ENCODE peak calls at places on chromosomes 6 and 20, in five cellular contexts. I is CD4-positive, alpha-beta T cell; P is AG08396; J is neural progenitor cell; O is fibroblast of lung. H is an unnamed sample.

GRCh38 chr6:164612731-164613130 is 696.7 kb downstream of the C6orf118 start:
- DNase-seq in I (no peak), P (no peak), J (peak), O (no peak), H (peak)

GRCh38 chr20:52268184-52268583 is 76.6 kb upstream of the ZFP64 start:
- DNase-seq in I (no peak), P (no peak), J (no peak), O (peak), H (no peak)

GRCh38 chr6:169789944-169790927 is 38.8 kb downstream of the ERMARD start:
- DNase-seq in I (peak), P (peak), J (peak), O (peak), H (peak)

GRCh38 chr6:2482773-2483172 is 237.4 kb upstream of the GMDS start:
- DNase-seq in I (no peak), P (no peak), J (no peak), O (no peak), H (no peak)

GRCh38 chr20:44897133-44897532 is 11.6 kb downstream of the YWHAB start:
- DNase-seq in I (no peak), P (no peak), J (no peak), O (no peak), H (no peak)

GRCh38 chr6:71012871-71013456 is 56.1 kb upstream of the B3GAT2 start:
- DNase-seq in I (no peak), P (peak), J (peak), O (peak), H (peak)

GRCh38 chr20:61166324-61166723 is 85.7 kb upstream of the CDH4 start:
- DNase-seq in I (no peak), P (peak), J (no peak), O (peak), H (no peak)

GRCh38 chr6:82525775-82526515 is 162.3 kb downstream of the TPBG start:
- DNase-seq in I (no peak), P (no peak), J (no peak), O (no peak), H (no peak)

H was measured in SK-MEL-5.